ENCODE peak calls at places on chromosomes 13 and 19, in ten cellular contexts. F is fibroblast of pulmonary artery, L is ACHN, V is endothelial cell of umbilical vein, N is lower lobe of right lung, O is NCI-H1694 treated with DMSO at 0.1 percent for 48 hours, U is astrocyte of the spinal cord, S is fibroblast of the conjunctiva, H is nephron progenitor cell, T is uterus. Z is an unnamed sample.

GRCh38 chr13:33352023-33352422 is 66.5 kb upstream of the STARD13 start:
- DNase-seq in F (no peak), L (no peak), V (no peak), N (no peak), O (peak; percentile 73), U (no peak), S (no peak), H (no peak), T (no peak), Z (no peak)

GRCh38 chr19:7494416-7495098 is 5.7 kb upstream of the PEX11G start:
- DNase-seq in F (peak; percentile 21), L (no peak), V (no peak), N (no peak), O (no peak), U (no peak), S (no peak), H (peak; percentile 31), T (no peak), Z (no peak)

GRCh38 chr19:9054768-9055167 is 32.1 kb upstream of the OR1M1 start:
- DNase-seq in F (no peak), L (no peak), V (no peak), N (no peak), O (no peak), U (no peak), S (no peak), H (no peak), T (no peak), Z (no peak)

GRCh38 chr13:91576590-91576989 is 178.2 kb downstream of the GPC5 start:
- DNase-seq in F (no peak), L (peak; percentile 4), V (no peak), N (no peak), O (peak; percentile 6), U (no peak), S (no peak), H (peak; percentile 4), T (no peak), Z (no peak)

GRCh38 chr19:38849746-38850230 is at the start of gene HNRNPL:
- DNase-seq in F (no peak), L (no peak), V (no peak), N (peak; percentile 99), O (no peak), U (no peak), S (no peak), H (peak; percentile 99), T (peak; percentile 99), Z (no peak)

GRCh38 chr13:112032186-112032835 is 34.6 kb upstream of the SOX1 start:
- DNase-seq in F (no peak), L (no peak), V (no peak), N (no peak), O (no peak), U (no peak), S (no peak), H (no peak), T (no peak), Z (no peak)

GRCh38 chr13:74062933-74063332 is 71.3 kb downstream of the KLF12 start:
- DNase-seq in F (peak; percentile 69), L (peak; percentile 63), V (no peak), N (no peak), O (no peak), U (peak; percentile 68), S (no peak), H (no peak), T (peak; percentile 49), Z (no peak)

GRCh38 chr19:16888629-16889371 is at the start of gene F2RL3:
- DNase-seq in F (peak; percentile 68), L (no peak), V (peak; percentile 73), N (peak; percentile 72), O (no peak), U (no peak), S (no peak), H (no peak), T (peak; percentile 70), Z (no peak)